ENCODE peak calls at places on chromosomes 12 and 14, in six cellular contexts. One of them, this sample, is unnamed.

GRCh38 chr14:53306267-53306721 is 153.2 kb upstream of the DDHD1 start:
- ATAC-seq in A549: peak
- ATAC-seq in GM12878: peak
- ATAC-seq in K562: peak
- ATAC-seq in HepG2: peak
- ATAC-seq in upper lobe of left lung: peak
- ATAC-seq in this sample: peak

GRCh38 chr14:78022059-78022458 is 148.1 kb upstream of the NRXN3 start:
- ATAC-seq in upper lobe of left lung: peak
- ATAC-seq in HepG2: peak
- ATAC-seq in GM12878: peak
- ATAC-seq in A549: peak
- ATAC-seq in K562: peak
- ATAC-seq in this sample: no peak

GRCh38 chr14:60653388-60653690 is 4.1 kb upstream of the SIX1 start:
- ATAC-seq in upper lobe of left lung: no peak
- ATAC-seq in K562: no peak
- ATAC-seq in A549: no peak
- ATAC-seq in GM12878: no peak
- ATAC-seq in HepG2: no peak
- ATAC-seq in this sample: no peak

GRCh38 chr14:92122351-92122677 is 545 bp downstream of the CPSF2 start:
- ATAC-seq in GM12878: peak
- ATAC-seq in upper lobe of left lung: peak
- ATAC-seq in A549: peak
- ATAC-seq in K562: peak
- ATAC-seq in HepG2: peak
- ATAC-seq in this sample: peak

GRCh38 chr12:49909826-49910225 is 6.1 kb upstream of the FAIM2 start:
- ATAC-seq in K562: peak
- ATAC-seq in GM12878: no peak
- ATAC-seq in upper lobe of left lung: peak
- ATAC-seq in A549: no peak
- ATAC-seq in HepG2: peak
- ATAC-seq in this sample: no peak

GRCh38 chr12:100857971-100858370 is 63.4 kb downstream of the ANO4 start:
- ATAC-seq in GM12878: no peak
- ATAC-seq in A549: no peak
- ATAC-seq in upper lobe of left lung: no peak
- ATAC-seq in K562: no peak
- ATAC-seq in HepG2: no peak
- ATAC-seq in this sample: no peak

GRCh38 chr14:96929969-96930368 is 132.8 kb downstream of the VRK1 start:
- ATAC-seq in HepG2: no peak
- ATAC-seq in GM12878: no peak
- ATAC-seq in upper lobe of left lung: no peak
- ATAC-seq in A549: no peak
- ATAC-seq in K562: no peak
- ATAC-seq in this sample: no peak

GRCh38 chr12:32002848-32003493 is 43.8 kb downstream of the RESF1 start:
- ATAC-seq in upper lobe of left lung: no peak
- ATAC-seq in GM12878: no peak
- ATAC-seq in HepG2: peak
- ATAC-seq in K562: no peak
- ATAC-seq in A549: peak
- ATAC-seq in this sample: no peak

GRCh38 chr14:52363969-52364368 is 49.9 kb downstream of the PTGER2 start:
- ATAC-seq in K562: no peak
- ATAC-seq in upper lobe of left lung: peak
- ATAC-seq in GM12878: no peak
- ATAC-seq in HepG2: no peak
- ATAC-seq in A549: no peak
- ATAC-seq in this sample: no peak

GRCh38 chr14:42930058-42930457 is 1323.4 kb downstream of the LRFN5 start:
- ATAC-seq in HepG2: no peak
- ATAC-seq in A549: no peak
- ATAC-seq in K562: no peak
- ATAC-seq in GM12878: no peak
- ATAC-seq in upper lobe of left lung: no peak
- ATAC-seq in this sample: peak

GRCh38 chr12:97784904-97785303 is 322.3 kb downstream of the RMST start:
- ATAC-seq in upper lobe of left lung: no peak
- ATAC-seq in GM12878: no peak
- ATAC-seq in HepG2: no peak
- ATAC-seq in A549: no peak
- ATAC-seq in K562: no peak
- ATAC-seq in this sample: no peak

GRCh38 chr14:78135450-78135891 is 34.7 kb upstream of the NRXN3 start:
- ATAC-seq in HepG2: no peak
- ATAC-seq in GM12878: no peak
- ATAC-seq in A549: peak
- ATAC-seq in upper lobe of left lung: no peak
- ATAC-seq in K562: no peak
- ATAC-seq in this sample: no peak

GRCh38 chr14:72736348-72736747 is 157.6 kb downstream of the DPF3 start:
- ATAC-seq in GM12878: peak
- ATAC-seq in HepG2: peak
- ATAC-seq in upper lobe of left lung: no peak
- ATAC-seq in K562: peak
- ATAC-seq in A549: peak
- ATAC-seq in this sample: no peak

GRCh38 chr12:75103822-75104221 is 105.8 kb downstream of the KCNC2 start:
- ATAC-seq in upper lobe of left lung: no peak
- ATAC-seq in GM12878: no peak
- ATAC-seq in HepG2: no peak
- ATAC-seq in K562: no peak
- ATAC-seq in A549: no peak
- ATAC-seq in this sample: no peak

GRCh38 chr12:92470608-92471021 is 232.2 kb upstream of the PLEKHG7 start:
- ATAC-seq in upper lobe of left lung: no peak
- ATAC-seq in K562: no peak
- ATAC-seq in HepG2: no peak
- ATAC-seq in A549: no peak
- ATAC-seq in GM12878: peak
- ATAC-seq in this sample: no peak

GRCh38 chr12:126338031-126338441 is 1272.8 kb downstream of the AACS start:
- ATAC-seq in K562: no peak
- ATAC-seq in A549: no peak
- ATAC-seq in HepG2: no peak
- ATAC-seq in upper lobe of left lung: no peak
- ATAC-seq in GM12878: no peak
- ATAC-seq in this sample: no peak
- TF ChIP-seq EP300 in K562: no peak
- TF ChIP-seq EP300 in A549: no peak
- TF ChIP-seq EP300 in HepG2: no peak
- TF ChIP-seq EP300 in upper lobe of left lung: no peak
- TF ChIP-seq EP300 in GM12878: no peak
- TF ChIP-seq EP300 in this sample: no peak

GRCh38 chr12:90543393-90543792 is 411.6 kb downstream of the CCER1 start:
- ATAC-seq in upper lobe of left lung: no peak
- ATAC-seq in GM12878: no peak
- ATAC-seq in HepG2: no peak
- ATAC-seq in K562: no peak
- ATAC-seq in A549: no peak
- ATAC-seq in this sample: no peak

GRCh38 chr12:90543841-90544240 is 411.1 kb downstream of the CCER1 start:
- ATAC-seq in HepG2: no peak
- ATAC-seq in K562: no peak
- ATAC-seq in upper lobe of left lung: no peak
- ATAC-seq in A549: no peak
- ATAC-seq in GM12878: no peak
- ATAC-seq in this sample: no peak

GRCh38 chr12:90546511-90546910 is 408.5 kb downstream of the CCER1 start:
- ATAC-seq in A549: no peak
- ATAC-seq in upper lobe of left lung: no peak
- ATAC-seq in GM12878: no peak
- ATAC-seq in K562: no peak
- ATAC-seq in HepG2: no peak
- ATAC-seq in this sample: no peak

GRCh38 chr12:90548595-90548994 is 406.4 kb downstream of the CCER1 start:
- ATAC-seq in GM12878: no peak
- ATAC-seq in HepG2: no peak
- ATAC-seq in upper lobe of left lung: no peak
- ATAC-seq in K562: no peak
- ATAC-seq in A549: no peak
- ATAC-seq in this sample: no peak
- H3K27ac ChIP-seq in GM12878: no peak
- H3K27ac ChIP-seq in HepG2: no peak
- H3K27ac ChIP-seq in upper lobe of left lung: no peak
- H3K27ac ChIP-seq in K562: no peak
- H3K27ac ChIP-seq in A549: no peak
- H3K27ac ChIP-seq in this sample: no peak

GRCh38 chr14:23141706-23142467 is 22.8 kb upstream of the CEBPE start:
- ATAC-seq in GM12878: no peak
- ATAC-seq in upper lobe of left lung: peak
- ATAC-seq in A549: peak
- ATAC-seq in HepG2: no peak
- ATAC-seq in K562: no peak
- ATAC-seq in this sample: peak
- TF ChIP-seq EP300 in GM12878: no peak
- TF ChIP-seq EP300 in upper lobe of left lung: no peak
- TF ChIP-seq EP300 in A549: no peak
- TF ChIP-seq EP300 in HepG2: no peak
- TF ChIP-seq EP300 in K562: no peak
- TF ChIP-seq EP300 in this sample: peak

DNA sequence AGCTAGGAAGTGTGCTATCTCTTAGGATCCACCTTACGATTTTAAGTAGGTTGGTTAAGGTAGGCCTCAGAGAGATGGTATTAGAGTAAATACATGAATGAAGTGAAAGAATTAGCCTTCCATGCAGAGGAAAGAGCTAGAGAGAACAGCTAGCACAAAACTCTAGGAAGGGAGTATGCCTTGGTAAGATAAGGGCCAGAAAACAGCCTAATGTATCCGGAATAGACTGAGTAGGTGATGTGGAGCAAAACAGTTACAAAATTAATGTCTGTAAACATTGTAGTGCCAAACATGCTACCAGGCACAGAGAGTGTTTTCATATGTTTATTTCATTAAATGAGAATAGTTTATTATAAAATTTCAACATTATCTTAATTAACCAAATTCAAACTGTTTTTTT is 315.1 kb downstream of the SOX5 start:
- ATAC-seq in HepG2: no peak
- ATAC-seq in upper lobe of left lung: no peak
- ATAC-seq in K562: peak
- ATAC-seq in A549: no peak
- ATAC-seq in GM12878: no peak
- ATAC-seq in this sample: no peak
- H3K27ac ChIP-seq in HepG2: no peak
- H3K27ac ChIP-seq in upper lobe of left lung: no peak
- H3K27ac ChIP-seq in K562: peak
- H3K27ac ChIP-seq in A549: no peak
- H3K27ac ChIP-seq in GM12878: no peak
- H3K27ac ChIP-seq in this sample: no peak

GRCh38 chr12:67661311-67662011 is 12.9 kb downstream of the DYRK2 start:
- ATAC-seq in upper lobe of left lung: no peak
- ATAC-seq in A549: peak
- ATAC-seq in HepG2: no peak
- ATAC-seq in K562: peak
- ATAC-seq in GM12878: no peak
- ATAC-seq in this sample: no peak

GRCh38 chr12:67666605-67667004 is 18.1 kb downstream of the DYRK2 start:
- ATAC-seq in GM12878: no peak
- ATAC-seq in K562: no peak
- ATAC-seq in upper lobe of left lung: no peak
- ATAC-seq in A549: no peak
- ATAC-seq in HepG2: no peak
- ATAC-seq in this sample: no peak

GRCh38 chr12:67665679-67666078 is 17.1 kb downstream of the DYRK2 start:
- ATAC-seq in HepG2: no peak
- ATAC-seq in GM12878: no peak
- ATAC-seq in K562: no peak
- ATAC-seq in upper lobe of left lung: no peak
- ATAC-seq in A549: no peak
- ATAC-seq in this sample: no peak

GRCh38 chr12:67659296-67659695 is 10.8 kb downstream of the DYRK2 start:
- ATAC-seq in upper lobe of left lung: no peak
- ATAC-seq in HepG2: no peak
- ATAC-seq in A549: no peak
- ATAC-seq in GM12878: no peak
- ATAC-seq in K562: no peak
- ATAC-seq in this sample: no peak

DNA sequence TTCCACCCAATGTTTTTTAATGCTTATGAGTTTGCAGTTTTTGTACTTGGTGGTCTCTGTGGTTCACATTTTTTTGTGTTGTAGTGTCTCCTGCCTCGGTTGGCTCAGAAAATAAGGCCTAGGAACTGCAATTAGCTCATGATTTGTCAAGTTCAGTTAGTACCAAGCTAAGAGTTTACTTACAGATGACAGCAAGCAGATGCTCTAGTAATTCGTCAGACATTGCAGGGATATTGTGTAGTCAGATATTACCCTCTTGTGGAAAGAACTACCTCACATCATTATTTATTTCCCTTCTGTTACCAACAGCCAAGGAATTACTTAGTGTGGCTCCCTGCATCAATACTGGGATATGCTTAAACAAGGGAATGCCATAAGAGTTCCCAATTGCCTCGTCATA is 14.6 kb downstream of the DYRK2 start:
- ATAC-seq in K562: no peak
- ATAC-seq in upper lobe of left lung: no peak
- ATAC-seq in HepG2: no peak
- ATAC-seq in A549: no peak
- ATAC-seq in GM12878: no peak
- ATAC-seq in this sample: peak
- TF ChIP-seq EP300 in K562: no peak
- TF ChIP-seq EP300 in upper lobe of left lung: no peak
- TF ChIP-seq EP300 in HepG2: no peak
- TF ChIP-seq EP300 in A549: no peak
- TF ChIP-seq EP300 in GM12878: no peak
- TF ChIP-seq EP300 in this sample: no peak

GRCh38 chr12:8036366-8036765 is 3.9 kb downstream of the FOXJ2 start:
- ATAC-seq in HepG2: no peak
- ATAC-seq in GM12878: no peak
- ATAC-seq in A549: no peak
- ATAC-seq in upper lobe of left lung: no peak
- ATAC-seq in K562: no peak
- ATAC-seq in this sample: no peak

GRCh38 chr12:8034802-8035201 is 2.3 kb downstream of the FOXJ2 start:
- ATAC-seq in GM12878: no peak
- ATAC-seq in K562: peak
- ATAC-seq in A549: no peak
- ATAC-seq in upper lobe of left lung: no peak
- ATAC-seq in HepG2: no peak
- ATAC-seq in this sample: no peak

GRCh38 chr12:8033153-8034044 is 883 bp downstream of the FOXJ2 start:
- ATAC-seq in K562: peak
- ATAC-seq in GM12878: peak
- ATAC-seq in HepG2: peak
- ATAC-seq in A549: peak
- ATAC-seq in upper lobe of left lung: peak
- ATAC-seq in this sample: peak

GRCh38 chr12:8037046-8037663 is 4.6 kb downstream of the FOXJ2 start:
- ATAC-seq in HepG2: no peak
- ATAC-seq in A549: no peak
- ATAC-seq in GM12878: peak
- ATAC-seq in K562: no peak
- ATAC-seq in upper lobe of left lung: no peak
- ATAC-seq in this sample: no peak

GRCh38 chr12:8035440-8036010 is 3.0 kb downstream of the FOXJ2 start:
- ATAC-seq in K562: no peak
- ATAC-seq in upper lobe of left lung: no peak
- ATAC-seq in A549: no peak
- ATAC-seq in GM12878: no peak
- ATAC-seq in HepG2: no peak
- ATAC-seq in this sample: no peak
- H3K27ac ChIP-seq in K562: no peak
- H3K27ac ChIP-seq in upper lobe of left lung: peak
- H3K27ac ChIP-seq in A549: no peak
- H3K27ac ChIP-seq in GM12878: no peak
- H3K27ac ChIP-seq in HepG2: no peak
- H3K27ac ChIP-seq in this sample: no peak